ENCODE peak calls at places on chromosomes 1 and 21, in eight cellular contexts. One of them, this sample, is unnamed.

GRCh38 chr1:214943054-214943453 is 139.5 kb upstream of the KCNK2 start:
- DNase-seq in small intestine: no peak
- DNase-seq in body of pancreas: no peak
- DNase-seq in H7: no peak
- DNase-seq in AG09309: no peak
- DNase-seq in left ventricle myocardium superior: no peak
- DNase-seq in hypothalamus: no peak
- DNase-seq in iris pigment epithelial cell: no peak
- DNase-seq in this sample: no peak

GRCh38 chr1:19799877-19800804 is at the start of gene TMCO4:
- DNase-seq in small intestine: peak; percentile 78
- DNase-seq in body of pancreas: peak; percentile 66
- DNase-seq in H7: peak; percentile 89
- DNase-seq in AG09309: peak; percentile 46
- DNase-seq in left ventricle myocardium superior: peak; percentile 67
- DNase-seq in hypothalamus: peak; percentile 45
- DNase-seq in iris pigment epithelial cell: peak; percentile 90
- DNase-seq in this sample: peak; percentile 72

GRCh38 chr1:46487818-46488218 is 1.8 kb upstream of the DMBX1 start:
- DNase-seq in small intestine: no peak
- DNase-seq in body of pancreas: no peak
- DNase-seq in H7: peak; percentile 91
- DNase-seq in AG09309: no peak
- DNase-seq in left ventricle myocardium superior: no peak
- DNase-seq in hypothalamus: no peak
- DNase-seq in iris pigment epithelial cell: peak; percentile 10
- DNase-seq in this sample: peak; percentile 15

GRCh38 chr1:110035236-110035752 is 870 bp downstream of the STRIP1 start:
- DNase-seq in small intestine: no peak
- DNase-seq in body of pancreas: no peak
- DNase-seq in H7: no peak
- DNase-seq in AG09309: no peak
- DNase-seq in left ventricle myocardium superior: no peak
- DNase-seq in hypothalamus: no peak
- DNase-seq in iris pigment epithelial cell: peak; percentile 41
- DNase-seq in this sample: no peak

GRCh38 chr1:26828352-26829093 is 2.0 kb downstream of the ZDHHC18 start:
- DNase-seq in small intestine: no peak
- DNase-seq in body of pancreas: no peak
- DNase-seq in H7: no peak
- DNase-seq in AG09309: no peak
- DNase-seq in left ventricle myocardium superior: peak; percentile 42
- DNase-seq in hypothalamus: no peak
- DNase-seq in iris pigment epithelial cell: no peak
- DNase-seq in this sample: peak; percentile 66

GRCh38 chr1:80633947-80634710 is 1166.6 kb upstream of the ADGRL2 start:
- DNase-seq in small intestine: no peak
- DNase-seq in body of pancreas: no peak
- DNase-seq in H7: no peak
- DNase-seq in AG09309: no peak
- DNase-seq in left ventricle myocardium superior: no peak
- DNase-seq in hypothalamus: no peak
- DNase-seq in iris pigment epithelial cell: no peak
- DNase-seq in this sample: no peak

GRCh38 chr21:44335266-44336059 is 3.7 kb downstream of the CFAP410 start:
- DNase-seq in small intestine: no peak
- DNase-seq in body of pancreas: no peak
- DNase-seq in H7: no peak
- DNase-seq in AG09309: no peak
- DNase-seq in left ventricle myocardium superior: no peak
- DNase-seq in hypothalamus: no peak
- DNase-seq in iris pigment epithelial cell: no peak
- DNase-seq in this sample: no peak

GRCh38 chr1:232899839-232900238 is 50.6 kb upstream of the NTPCR start:
- DNase-seq in small intestine: no peak
- DNase-seq in body of pancreas: no peak
- DNase-seq in H7: no peak
- DNase-seq in AG09309: no peak
- DNase-seq in left ventricle myocardium superior: no peak
- DNase-seq in hypothalamus: no peak
- DNase-seq in iris pigment epithelial cell: no peak
- DNase-seq in this sample: no peak

GRCh38 chr1:40575336-40575735 is 43.9 kb downstream of the ZNF684 start:
- DNase-seq in small intestine: no peak
- DNase-seq in body of pancreas: no peak
- DNase-seq in H7: no peak
- DNase-seq in AG09309: no peak
- DNase-seq in left ventricle myocardium superior: no peak
- DNase-seq in hypothalamus: no peak
- DNase-seq in iris pigment epithelial cell: peak; percentile 73
- DNase-seq in this sample: no peak

GRCh38 chr1:219442575-219442974 is 170.3 kb downstream of the ZC3H11B start:
- DNase-seq in small intestine: no peak
- DNase-seq in body of pancreas: no peak
- DNase-seq in H7: no peak
- DNase-seq in AG09309: peak; percentile 56
- DNase-seq in left ventricle myocardium superior: no peak
- DNase-seq in hypothalamus: no peak
- DNase-seq in iris pigment epithelial cell: peak; percentile 17
- DNase-seq in this sample: no peak

GRCh38 chr1:214570442-214570841 is 19.0 kb upstream of the PTPN14 start:
- DNase-seq in small intestine: no peak
- DNase-seq in body of pancreas: no peak
- DNase-seq in H7: no peak
- DNase-seq in AG09309: no peak
- DNase-seq in left ventricle myocardium superior: no peak
- DNase-seq in hypothalamus: no peak
- DNase-seq in iris pigment epithelial cell: peak; percentile 82
- DNase-seq in this sample: no peak

GRCh38 chr1:39657402-39657801 is 14.5 kb downstream of the NT5C1A start:
- DNase-seq in small intestine: no peak
- DNase-seq in body of pancreas: no peak
- DNase-seq in H7: no peak
- DNase-seq in AG09309: no peak
- DNase-seq in left ventricle myocardium superior: no peak
- DNase-seq in hypothalamus: no peak
- DNase-seq in iris pigment epithelial cell: no peak
- DNase-seq in this sample: no peak

GRCh38 chr1:236421022-236421421 is 26.9 kb downstream of the EDARADD start:
- DNase-seq in small intestine: no peak
- DNase-seq in body of pancreas: no peak
- DNase-seq in H7: no peak
- DNase-seq in AG09309: no peak
- DNase-seq in left ventricle myocardium superior: no peak
- DNase-seq in hypothalamus: no peak
- DNase-seq in iris pigment epithelial cell: peak; percentile 34
- DNase-seq in this sample: no peak

GRCh38 chr1:218739426-218739825 is 394.3 kb downstream of the TGFB2 start:
- DNase-seq in small intestine: no peak
- DNase-seq in body of pancreas: no peak
- DNase-seq in H7: no peak
- DNase-seq in AG09309: no peak
- DNase-seq in left ventricle myocardium superior: peak; percentile 69
- DNase-seq in hypothalamus: no peak
- DNase-seq in iris pigment epithelial cell: peak; percentile 87
- DNase-seq in this sample: no peak

GRCh38 chr1:212630159-212630900 is 21.8 kb downstream of the ATF3 start:
- DNase-seq in small intestine: peak; percentile 64
- DNase-seq in body of pancreas: peak; percentile 62
- DNase-seq in H7: peak; percentile 88
- DNase-seq in AG09309: no peak
- DNase-seq in left ventricle myocardium superior: peak; percentile 69
- DNase-seq in hypothalamus: peak; percentile 51
- DNase-seq in iris pigment epithelial cell: peak; percentile 55
- DNase-seq in this sample: peak; percentile 79

GRCh38 chr21:38323721-38324591 is 67.2 kb downstream of the KCNJ15 start:
- DNase-seq in small intestine: no peak
- DNase-seq in body of pancreas: no peak
- DNase-seq in H7: peak; percentile 57
- DNase-seq in AG09309: peak; percentile 99
- DNase-seq in left ventricle myocardium superior: no peak
- DNase-seq in hypothalamus: no peak
- DNase-seq in iris pigment epithelial cell: peak; percentile 95
- DNase-seq in this sample: no peak

GRCh38 chr1:49686107-49686506 is 337.6 kb downstream of the AGBL4 start:
- DNase-seq in small intestine: no peak
- DNase-seq in body of pancreas: no peak
- DNase-seq in H7: no peak
- DNase-seq in AG09309: no peak
- DNase-seq in left ventricle myocardium superior: no peak
- DNase-seq in hypothalamus: no peak
- DNase-seq in iris pigment epithelial cell: no peak
- DNase-seq in this sample: no peak

GRCh38 chr1:31300193-31300592 is 3.4 kb downstream of the ZCCHC17 start:
- DNase-seq in small intestine: no peak
- DNase-seq in body of pancreas: no peak
- DNase-seq in H7: no peak
- DNase-seq in AG09309: no peak
- DNase-seq in left ventricle myocardium superior: no peak
- DNase-seq in hypothalamus: no peak
- DNase-seq in iris pigment epithelial cell: no peak
- DNase-seq in this sample: no peak